ENCODE peak calls at places on chromosome 15, in five cellular contexts. P is heart left ventricle, S is brain microvascular endothelial cell, H is aorta, G is NCI-H510A treated with DMSO at 0.1 percent for 48 hours. R is an unnamed sample.
A peak's percentile ranks its signal among the peaks of the same experiment; 100 is the strongest.

GRCh38 chr15:28023933-28024888 is 74.9 kb downstream of the OCA2 start:
- DNase-seq in P (no peak), S (no peak), H (no peak), G (no peak), R (no peak)

GRCh38 chr15:73495171-73495570 is 52.2 kb downstream of the REC114 start:
- DNase-seq in P (no peak), S (no peak), H (no peak), G (no peak), R (no peak)

GRCh38 chr15:92930776-92931175 is 30.7 kb downstream of the CHD2 start:
- DNase-seq in P (no peak), S (peak; percentile 70), H (no peak), G (no peak), R (no peak)

GRCh38 chr15:75368689-75369239 is 357 bp upstream of the MAN2C1 start:
- DNase-seq in P (no peak), S (no peak), H (no peak), G (no peak), R (no peak)

GRCh38 chr15:50262533-50262932 is 3.0 kb downstream of the HDC start:
- DNase-seq in P (no peak), S (no peak), H (no peak), G (no peak), R (no peak)

GRCh38 chr15:65903296-65904073 is 34.2 kb downstream of the RAB11A start:
- DNase-seq in P (no peak), S (peak; percentile 67), H (no peak), G (no peak), R (no peak)

GRCh38 chr15:38455096-38455495 is 1.2 kb downstream of the FAM98B start:
- DNase-seq in P (no peak), S (no peak), H (no peak), G (peak; percentile 10), R (no peak)

GRCh38 chr15:95872366-95872771 is 458.1 kb upstream of the NR2F2 start:
- DNase-seq in P (no peak), S (peak; percentile 81), H (no peak), G (no peak), R (no peak)

GRCh38 chr15:88029696-88030095 is 226.8 kb downstream of the NTRK3 start:
- DNase-seq in P (no peak), S (no peak), H (no peak), G (no peak), R (no peak)

GRCh38 chr15:24772709-24773373 is 97.3 kb downstream of the NPAP1 start:
- DNase-seq in P (peak; percentile 75), S (peak; percentile 74), H (peak; percentile 82), G (peak; percentile 36), R (no peak)

GRCh38 chr15:91942676-91943417 is 89.3 kb downstream of the SLCO3A1 start:
- DNase-seq in P (no peak), S (peak; percentile 19), H (peak; percentile 91), G (peak; percentile 86), R (no peak)

GRCh38 chr15:56244811-56245576 is 1.3 kb upstream of the RFX7 start:
- DNase-seq in P (peak; percentile 33), S (peak; percentile 5), H (no peak), G (no peak), R (peak; percentile 35)

GRCh38 chr15:23467110-23467600 is 20.1 kb upstream of the GOLGA6L2 start:
- DNase-seq in P (no peak), S (no peak), H (no peak), G (peak; percentile 12), R (no peak)

GRCh38 chr15:42796955-42797779 is 60.2 kb upstream of the CDAN1 start:
- DNase-seq in P (no peak), S (peak; percentile 4), H (no peak), G (no peak), R (no peak)

GRCh38 chr15:72199721-72200212 is 2.2 kb upstream of the GRAMD2A start:
- DNase-seq in P (peak; percentile 75), S (peak; percentile 49), H (peak; percentile 79), G (peak; percentile 70), R (peak; percentile 78)

GRCh38 chr15:55588070-55588817 is at the start of gene PYGO1:
- DNase-seq in P (peak; percentile 80), S (peak; percentile 35), H (peak; percentile 72), G (peak; percentile 14), R (peak; percentile 26)

GRCh38 chr15:45326776-45327175 is 51.6 kb downstream of the GATM start:
- DNase-seq in P (no peak), S (no peak), H (no peak), G (no peak), R (no peak)

GRCh38 chr15:82944840-82945239 is 7.7 kb downstream of the HOMER2 start:
- DNase-seq in P (no peak), S (no peak), H (no peak), G (no peak), R (no peak)

GRCh38 chr15:74833376-74834107 is 7.1 kb downstream of the CPLX3 start:
- DNase-seq in P (no peak), S (no peak), H (no peak), G (no peak), R (no peak)

GRCh38 chr15:70289191-70289955 is 191.7 kb upstream of the TLE3 start:
- DNase-seq in P (no peak), S (no peak), H (no peak), G (no peak), R (no peak)

GRCh38 chr15:62026707-62027565 is 33.3 kb downstream of the VPS13C start:
- DNase-seq in P (no peak), S (no peak), H (no peak), G (no peak), R (peak; percentile 6)

GRCh38 chr15:41777421-41777973 is 3.2 kb downstream of the MAPKBP1 start:
- DNase-seq in P (no peak), S (no peak), H (no peak), G (no peak), R (no peak)

GRCh38 chr15:76209523-76209922 is 101.7 kb downstream of the ETFA start:
- DNase-seq in P (no peak), S (no peak), H (no peak), G (no peak), R (no peak)

GRCh38 chr15:93298901-93299300 is 209.9 kb upstream of the RGMA start:
- DNase-seq in P (no peak), S (no peak), H (no peak), G (no peak), R (no peak)

GRCh38 chr15:68958597-68958996 is 28.3 kb downstream of the SPESP1 start:
- DNase-seq in P (no peak), S (no peak), H (no peak), G (no peak), R (no peak)

GRCh38 chr15:33200444-33200843 is 5.9 kb upstream of the FMN1 start:
- DNase-seq in P (no peak), S (no peak), H (no peak), G (no peak), R (no peak)

GRCh38 chr15:75943246-75943645 is 39.6 kb downstream of the FBXO22 start:
- DNase-seq in P (no peak), S (no peak), H (no peak), G (no peak), R (no peak)

R was measured in memory B cell.